ENCODE peak calls at places on chromosomes 2 and 18, in five cellular contexts. One of them, this sample, is unnamed.

GRCh38 chr2:189441709-189442074 is 418 bp downstream of the WDR75 start:
- DNase-seq in NCI-H1436: no peak
- DNase-seq in fibroblast of mammary gland: no peak
- DNase-seq in HEK293T: no peak
- DNase-seq in stimulated activated naive B cell treated with anti-CD40 and anti-IgM and Interleukin-4, amounts not matched to agents 10 μg/mL and 1 μg/mL and 100 μg/mL, for 72 hours: no peak
- DNase-seq in this sample: no peak

GRCh38 chr18:52764271-52764670 is 424.3 kb downstream of the DCC start:
- DNase-seq in HEK293T: no peak
- DNase-seq in fibroblast of mammary gland: no peak
- DNase-seq in NCI-H1436: no peak
- DNase-seq in stimulated activated naive B cell treated with anti-CD40 and anti-IgM and Interleukin-4, amounts not matched to agents 10 μg/mL and 1 μg/mL and 100 μg/mL, for 72 hours: no peak
- DNase-seq in this sample: no peak

GRCh38 chr2:203170502-203170901 is 68.3 kb upstream of the CYP20A1 start:
- DNase-seq in stimulated activated naive B cell treated with anti-CD40 and anti-IgM and Interleukin-4, amounts not matched to agents 10 μg/mL and 1 μg/mL and 100 μg/mL, for 72 hours: no peak
- DNase-seq in fibroblast of mammary gland: no peak
- DNase-seq in NCI-H1436: no peak
- DNase-seq in HEK293T: no peak
- DNase-seq in this sample: no peak

GRCh38 chr2:130874512-130874911 is 37.8 kb downstream of the ARHGEF4 start:
- DNase-seq in fibroblast of mammary gland: no peak
- DNase-seq in HEK293T: no peak
- DNase-seq in NCI-H1436: no peak
- DNase-seq in stimulated activated naive B cell treated with anti-CD40 and anti-IgM and Interleukin-4, amounts not matched to agents 10 μg/mL and 1 μg/mL and 100 μg/mL, for 72 hours: no peak
- DNase-seq in this sample: no peak

GRCh38 chr2:182649316-182649715 is 66.7 kb upstream of the DNAJC10 start:
- DNase-seq in stimulated activated naive B cell treated with anti-CD40 and anti-IgM and Interleukin-4, amounts not matched to agents 10 μg/mL and 1 μg/mL and 100 μg/mL, for 72 hours: no peak
- DNase-seq in NCI-H1436: peak; percentile 69
- DNase-seq in fibroblast of mammary gland: peak; percentile 49
- DNase-seq in HEK293T: peak; percentile 48
- DNase-seq in this sample: no peak

GRCh38 chr2:69164379-69164778 is 151.4 kb downstream of the ANTXR1 start:
- DNase-seq in HEK293T: no peak
- DNase-seq in fibroblast of mammary gland: peak; percentile 36
- DNase-seq in stimulated activated naive B cell treated with anti-CD40 and anti-IgM and Interleukin-4, amounts not matched to agents 10 μg/mL and 1 μg/mL and 100 μg/mL, for 72 hours: no peak
- DNase-seq in NCI-H1436: no peak
- DNase-seq in this sample: no peak

GRCh38 chr2:86584164-86584913 is 21.1 kb upstream of the CHMP3 start:
- DNase-seq in fibroblast of mammary gland: peak; percentile 14
- DNase-seq in HEK293T: no peak
- DNase-seq in stimulated activated naive B cell treated with anti-CD40 and anti-IgM and Interleukin-4, amounts not matched to agents 10 μg/mL and 1 μg/mL and 100 μg/mL, for 72 hours: no peak
- DNase-seq in NCI-H1436: no peak
- DNase-seq in this sample: no peak

GRCh38 chr18:5527603-5528002 is 16.2 kb downstream of the EPB41L3 start:
- DNase-seq in fibroblast of mammary gland: peak; percentile 95
- DNase-seq in stimulated activated naive B cell treated with anti-CD40 and anti-IgM and Interleukin-4, amounts not matched to agents 10 μg/mL and 1 μg/mL and 100 μg/mL, for 72 hours: no peak
- DNase-seq in HEK293T: no peak
- DNase-seq in NCI-H1436: no peak
- DNase-seq in this sample: no peak

GRCh38 chr18:62018034-62018760 is 125.4 kb upstream of the RNF152 start:
- DNase-seq in NCI-H1436: no peak
- DNase-seq in fibroblast of mammary gland: peak; percentile 85
- DNase-seq in stimulated activated naive B cell treated with anti-CD40 and anti-IgM and Interleukin-4, amounts not matched to agents 10 μg/mL and 1 μg/mL and 100 μg/mL, for 72 hours: no peak
- DNase-seq in HEK293T: no peak
- DNase-seq in this sample: no peak

GRCh38 chr18:51068111-51068510 is 38.1 kb downstream of the SMAD4 start:
- DNase-seq in fibroblast of mammary gland: peak; percentile 41
- DNase-seq in HEK293T: no peak
- DNase-seq in stimulated activated naive B cell treated with anti-CD40 and anti-IgM and Interleukin-4, amounts not matched to agents 10 μg/mL and 1 μg/mL and 100 μg/mL, for 72 hours: no peak
- DNase-seq in NCI-H1436: no peak
- DNase-seq in this sample: no peak

GRCh38 chr18:3250237-3251107 is 2.9 kb downstream of the MYL12A start:
- DNase-seq in fibroblast of mammary gland: peak; percentile 71
- DNase-seq in stimulated activated naive B cell treated with anti-CD40 and anti-IgM and Interleukin-4, amounts not matched to agents 10 μg/mL and 1 μg/mL and 100 μg/mL, for 72 hours: no peak
- DNase-seq in HEK293T: no peak
- DNase-seq in NCI-H1436: no peak
- DNase-seq in this sample: no peak

This sample was measured in DND-41.